ENCODE peak calls at places on chromosome 16, in five cellular contexts. One of them, this sample, is unnamed.

GRCh38 chr16:87173294-87173883 is 143.8 kb downstream of the C16orf95 start:
- DNase-seq in GM13977: no peak
- DNase-seq in A549: no peak
- DNase-seq in psoas muscle: no peak
- DNase-seq in mammary epithelial cell: no peak
- DNase-seq in this sample: no peak

GRCh38 chr16:65728652-65729051 is 606.8 kb upstream of the CDH11 start:
- DNase-seq in GM13977: no peak
- DNase-seq in A549: no peak
- DNase-seq in psoas muscle: no peak
- DNase-seq in mammary epithelial cell: no peak
- DNase-seq in this sample: no peak

GRCh38 chr16:50238868-50239301 is 27.5 kb upstream of the ADCY7 start:
- DNase-seq in GM13977: no peak
- DNase-seq in A549: no peak
- DNase-seq in psoas muscle: no peak
- DNase-seq in mammary epithelial cell: no peak
- DNase-seq in this sample: no peak

GRCh38 chr16:64982581-64982980 is 139.3 kb downstream of the CDH11 start:
- DNase-seq in GM13977: no peak
- DNase-seq in A549: no peak
- DNase-seq in psoas muscle: no peak
- DNase-seq in mammary epithelial cell: no peak
- DNase-seq in this sample: no peak

GRCh38 chr16:23248261-23249194 is 53.6 kb upstream of the SCNN1B start:
- DNase-seq in GM13977: no peak
- DNase-seq in A549: no peak
- DNase-seq in psoas muscle: no peak
- DNase-seq in mammary epithelial cell: peak; percentile 79
- DNase-seq in this sample: no peak

GRCh38 chr16:75341934-75342811 is 90.7 kb upstream of the BCAR1 start:
- DNase-seq in GM13977: no peak
- DNase-seq in A549: no peak
- DNase-seq in psoas muscle: no peak
- DNase-seq in mammary epithelial cell: peak; percentile 75
- DNase-seq in this sample: no peak

GRCh38 chr16:78364501-78364900 is 265.0 kb downstream of the WWOX start:
- DNase-seq in GM13977: no peak
- DNase-seq in A549: no peak
- DNase-seq in psoas muscle: no peak
- DNase-seq in mammary epithelial cell: no peak
- DNase-seq in this sample: no peak

GRCh38 chr16:11250091-11250785 is 5.8 kb downstream of the SOCS1 start:
- DNase-seq in GM13977: no peak
- DNase-seq in A549: no peak
- DNase-seq in psoas muscle: no peak
- DNase-seq in mammary epithelial cell: no peak
- DNase-seq in this sample: no peak

GRCh38 chr16:22070361-22071351 is 21.7 kb upstream of the VWA3A start:
- DNase-seq in GM13977: no peak
- DNase-seq in A549: no peak
- DNase-seq in psoas muscle: no peak
- DNase-seq in mammary epithelial cell: peak; percentile 58
- DNase-seq in this sample: no peak

GRCh38 chr16:87127061-87127765 is 190.0 kb downstream of the C16orf95 start:
- DNase-seq in GM13977: no peak
- DNase-seq in A549: no peak
- DNase-seq in psoas muscle: no peak
- DNase-seq in mammary epithelial cell: no peak
- DNase-seq in this sample: no peak

GRCh38 chr16:85658504-85659326 is 30.0 kb downstream of the GINS2 start:
- DNase-seq in GM13977: no peak
- DNase-seq in A549: no peak
- DNase-seq in psoas muscle: peak; percentile 53
- DNase-seq in mammary epithelial cell: no peak
- DNase-seq in this sample: no peak

GRCh38 chr16:30185683-30186421 is 2.5 kb downstream of the CORO1A start:
- DNase-seq in GM13977: peak; percentile 90
- DNase-seq in A549: no peak
- DNase-seq in psoas muscle: peak; percentile 76
- DNase-seq in mammary epithelial cell: no peak
- DNase-seq in this sample: peak; percentile 85

GRCh38 chr16:74837056-74837455 is 62.4 kb upstream of the FA2H start:
- DNase-seq in GM13977: no peak
- DNase-seq in A549: no peak
- DNase-seq in psoas muscle: no peak
- DNase-seq in mammary epithelial cell: peak; percentile 25
- DNase-seq in this sample: no peak

GRCh38 chr16:8565498-8565897 is 24.8 kb downstream of the TMEM114 start:
- DNase-seq in GM13977: no peak
- DNase-seq in A549: no peak
- DNase-seq in psoas muscle: no peak
- DNase-seq in mammary epithelial cell: no peak
- DNase-seq in this sample: no peak

GRCh38 chr16:11202260-11203091 is 53.5 kb downstream of the SOCS1 start:
- DNase-seq in GM13977: no peak
- DNase-seq in A549: no peak
- DNase-seq in psoas muscle: no peak
- DNase-seq in mammary epithelial cell: no peak
- DNase-seq in this sample: peak; percentile 60

GRCh38 chr16:57314161-57314785 is 29.8 kb upstream of the PLLP start:
- DNase-seq in GM13977: peak; percentile 31
- DNase-seq in A549: no peak
- DNase-seq in psoas muscle: no peak
- DNase-seq in mammary epithelial cell: peak; percentile 30
- DNase-seq in this sample: no peak

GRCh38 chr16:68065716-68066305 is 19.4 kb upstream of the NFATC3 start:
- DNase-seq in GM13977: no peak
- DNase-seq in A549: no peak
- DNase-seq in psoas muscle: no peak
- DNase-seq in mammary epithelial cell: no peak
- DNase-seq in this sample: no peak

GRCh38 chr16:11679250-11679649 is 11.0 kb downstream of the SNN start:
- DNase-seq in GM13977: no peak
- DNase-seq in A549: no peak
- DNase-seq in psoas muscle: no peak
- DNase-seq in mammary epithelial cell: no peak
- DNase-seq in this sample: no peak

GRCh38 chr16:6482861-6483530 is 849.6 kb upstream of the RBFOX1 start:
- DNase-seq in GM13977: no peak
- DNase-seq in A549: no peak
- DNase-seq in psoas muscle: no peak
- DNase-seq in mammary epithelial cell: no peak
- DNase-seq in this sample: no peak

GRCh38 chr16:27811881-27812280 is 251.6 kb downstream of the GSG1L start:
- DNase-seq in GM13977: no peak
- DNase-seq in A549: no peak
- DNase-seq in psoas muscle: no peak
- DNase-seq in mammary epithelial cell: no peak
- DNase-seq in this sample: no peak

GRCh38 chr16:73000020-73000906 is 47.7 kb downstream of the ZFHX3 start:
- DNase-seq in GM13977: no peak
- DNase-seq in A549: no peak
- DNase-seq in psoas muscle: peak; percentile 79
- DNase-seq in mammary epithelial cell: peak; percentile 75
- DNase-seq in this sample: no peak

GRCh38 chr16:75340715-75341500 is 89.5 kb upstream of the BCAR1 start:
- DNase-seq in GM13977: no peak
- DNase-seq in A549: no peak
- DNase-seq in psoas muscle: no peak
- DNase-seq in mammary epithelial cell: no peak
- DNase-seq in this sample: no peak

GRCh38 chr16:81401035-81401950 is 43.3 kb upstream of the CMIP start:
- DNase-seq in GM13977: no peak
- DNase-seq in A549: peak; percentile 96
- DNase-seq in psoas muscle: no peak
- DNase-seq in mammary epithelial cell: peak; percentile 96
- DNase-seq in this sample: no peak

GRCh38 chr16:11133344-11133921 is 122.6 kb downstream of the SOCS1 start:
- DNase-seq in GM13977: no peak
- DNase-seq in A549: no peak
- DNase-seq in psoas muscle: peak; percentile 80
- DNase-seq in mammary epithelial cell: peak; percentile 91
- DNase-seq in this sample: no peak

GRCh38 chr16:85369741-85370528 is 243.2 kb upstream of the GSE1 start:
- DNase-seq in GM13977: peak; percentile 84
- DNase-seq in A549: peak; percentile 79
- DNase-seq in psoas muscle: peak; percentile 81
- DNase-seq in mammary epithelial cell: no peak
- DNase-seq in this sample: peak; percentile 79

GRCh38 chr16:18953535-18953934 is 27.3 kb upstream of the SMG1 start:
- DNase-seq in GM13977: no peak
- DNase-seq in A549: no peak
- DNase-seq in psoas muscle: no peak
- DNase-seq in mammary epithelial cell: no peak
- DNase-seq in this sample: no peak

GRCh38 chr16:58346831-58347371 is 45.4 kb upstream of the GINS3 start:
- DNase-seq in GM13977: no peak
- DNase-seq in A549: no peak
- DNase-seq in psoas muscle: no peak
- DNase-seq in mammary epithelial cell: no peak
- DNase-seq in this sample: no peak

GRCh38 chr16:58348986-58349385 is 43.3 kb upstream of the GINS3 start:
- DNase-seq in GM13977: no peak
- DNase-seq in A549: no peak
- DNase-seq in psoas muscle: no peak
- DNase-seq in mammary epithelial cell: peak; percentile 65
- DNase-seq in this sample: no peak

GRCh38 chr16:58345574-58346354 is 46.5 kb upstream of the GINS3 start:
- DNase-seq in GM13977: no peak
- DNase-seq in A549: no peak
- DNase-seq in psoas muscle: no peak
- DNase-seq in mammary epithelial cell: no peak
- DNase-seq in this sample: no peak
- TF ChIP-seq CTCF in GM13977: peak; percentile 21
- TF ChIP-seq CTCF in A549: peak; percentile 49
- TF ChIP-seq CTCF in psoas muscle: no peak
- TF ChIP-seq CTCF in mammary epithelial cell: peak; percentile 38
- TF ChIP-seq CTCF in this sample: no peak

DNA sequence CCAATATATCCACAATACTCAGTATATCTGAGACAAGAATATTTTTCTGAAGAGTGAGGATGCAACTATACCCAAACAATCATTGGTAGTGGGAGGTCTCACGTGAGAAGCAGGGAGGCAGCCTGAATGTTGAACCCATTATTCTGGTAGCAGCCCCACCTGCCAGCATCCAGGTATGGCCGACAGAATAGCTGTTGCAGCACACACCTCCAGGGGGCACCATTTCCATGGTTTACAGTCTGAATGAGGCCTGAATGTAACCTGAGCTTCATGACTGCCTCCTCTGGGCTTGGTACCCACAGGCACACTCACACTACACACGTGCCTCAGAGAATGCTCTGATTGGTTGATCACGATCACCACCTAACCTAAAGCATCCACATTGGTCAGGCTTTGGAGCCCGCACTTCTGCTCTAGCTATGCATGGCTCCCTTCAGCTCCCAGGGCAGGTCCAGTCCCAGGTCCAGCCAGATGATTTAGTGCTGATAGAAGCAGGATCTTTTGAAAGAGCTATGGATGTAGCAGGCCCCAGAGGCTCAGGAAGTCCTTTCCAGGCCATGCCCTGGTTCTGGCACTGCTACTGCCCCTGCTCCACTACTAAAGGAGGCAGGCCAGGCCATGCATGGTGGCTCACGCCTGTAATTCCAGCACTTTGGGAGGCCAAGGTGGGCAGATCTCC is 11.0 kb upstream of the CBFB start:
- DNase-seq in GM13977: peak; percentile 87
- DNase-seq in A549: peak; percentile 93
- DNase-seq in psoas muscle: peak; percentile 78
- DNase-seq in mammary epithelial cell: peak; percentile 91
- DNase-seq in this sample: peak; percentile 83
- TF ChIP-seq CTCF in GM13977: peak; percentile 93
- TF ChIP-seq CTCF in A549: peak; percentile 84
- TF ChIP-seq CTCF in psoas muscle: peak; percentile 67
- TF ChIP-seq CTCF in mammary epithelial cell: peak; percentile 85
- TF ChIP-seq CTCF in this sample: peak; percentile 86

DNA sequence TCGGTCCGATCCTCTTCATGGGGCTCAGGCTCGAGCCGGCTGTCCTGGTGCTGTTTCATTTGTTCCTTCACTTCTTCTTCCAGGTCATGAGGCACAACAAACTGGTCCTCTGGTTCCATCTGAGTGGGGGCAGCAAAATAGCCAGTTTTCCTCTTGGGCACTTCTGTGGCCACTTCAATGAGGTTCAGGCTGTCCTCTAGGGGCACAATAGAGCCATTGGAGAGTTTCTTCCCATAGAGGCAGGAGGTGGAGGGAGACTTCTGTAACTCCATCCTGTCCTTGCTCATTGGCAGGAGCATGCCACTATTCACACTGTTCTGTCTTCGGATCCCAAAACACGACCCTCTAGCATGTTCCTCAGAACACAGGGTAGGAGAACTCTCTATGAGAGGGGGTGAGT is 22.9 kb downstream of the MARVELD3 start:
- DNase-seq in GM13977: no peak
- DNase-seq in A549: peak; percentile 35
- DNase-seq in psoas muscle: no peak
- DNase-seq in mammary epithelial cell: no peak
- DNase-seq in this sample: no peak
- TF ChIP-seq CTCF in GM13977: peak; percentile 37
- TF ChIP-seq CTCF in A549: peak; percentile 35
- TF ChIP-seq CTCF in psoas muscle: no peak
- TF ChIP-seq CTCF in mammary epithelial cell: peak; percentile 50
- TF ChIP-seq CTCF in this sample: peak; percentile 33

GRCh38 chr16:89572478-89573205 is 2.9 kb upstream of the CPNE7 start:
- DNase-seq in GM13977: no peak
- DNase-seq in A549: no peak
- DNase-seq in psoas muscle: no peak
- DNase-seq in mammary epithelial cell: no peak
- DNase-seq in this sample: no peak

GRCh38 chr16:89575247-89576172 is at the start of gene CPNE7:
- DNase-seq in GM13977: peak; percentile 86
- DNase-seq in A549: peak; percentile 60
- DNase-seq in psoas muscle: peak; percentile 51
- DNase-seq in mammary epithelial cell: no peak
- DNase-seq in this sample: peak; percentile 71

GRCh38 chr16:89573826-89574680 is 1.5 kb upstream of the CPNE7 start:
- DNase-seq in GM13977: no peak
- DNase-seq in A549: no peak
- DNase-seq in psoas muscle: no peak
- DNase-seq in mammary epithelial cell: no peak
- DNase-seq in this sample: no peak

GRCh38 chr16:89576173-89577054 is 856 bp downstream of the CPNE7 start:
- DNase-seq in GM13977: no peak
- DNase-seq in A549: no peak
- DNase-seq in psoas muscle: no peak
- DNase-seq in mammary epithelial cell: no peak
- DNase-seq in this sample: no peak

DNA sequence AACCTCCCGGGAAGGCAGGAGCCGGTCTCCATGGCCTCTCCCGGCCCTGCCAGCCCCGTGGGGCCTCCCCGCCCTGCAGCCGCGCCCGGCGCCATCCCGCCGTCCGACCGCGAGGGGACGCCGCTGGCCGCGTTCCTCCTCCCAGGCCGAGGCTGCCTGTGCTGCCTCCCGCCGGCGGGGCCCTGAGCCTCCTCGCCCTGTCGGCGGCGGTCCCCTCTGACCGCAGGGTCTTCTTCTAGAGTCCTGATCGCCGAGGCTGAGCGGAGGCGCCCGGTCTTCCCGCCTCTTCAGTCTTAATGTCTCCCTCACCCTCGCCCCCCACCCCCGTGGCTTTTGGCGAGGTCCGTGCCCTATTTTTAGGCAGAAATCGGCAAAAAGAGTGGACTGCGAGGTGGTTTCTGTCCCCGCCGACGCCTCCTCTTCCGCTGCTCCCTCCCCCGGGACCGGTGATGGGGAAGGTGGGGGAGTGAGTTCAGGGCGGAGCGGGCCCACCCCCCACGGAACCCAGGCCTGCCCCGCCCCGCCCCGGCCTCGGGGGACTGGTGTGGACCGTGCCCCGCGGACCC is 794 bp upstream of the CPNE7 start:
- DNase-seq in GM13977: peak; percentile 94
- DNase-seq in A549: peak; percentile 92
- DNase-seq in psoas muscle: no peak
- DNase-seq in mammary epithelial cell: peak; percentile 41
- DNase-seq in this sample: peak; percentile 91
- TF ChIP-seq CTCF in GM13977: peak; percentile 96
- TF ChIP-seq CTCF in A549: peak; percentile 90
- TF ChIP-seq CTCF in psoas muscle: peak; percentile 41
- TF ChIP-seq CTCF in mammary epithelial cell: peak; percentile 64
- TF ChIP-seq CTCF in this sample: peak; percentile 94